ENCODE peak calls at places on chromosomes 12 and 14, in six cellular contexts. N, J, S, Y, V and W are unnamed samples.
A peak's percentile ranks its signal among the peaks of the same experiment; 100 is the strongest.

GRCh38 chr14:23060536-23061260 is 3.4 kb upstream of the CDH24 start:
- DNase-seq in Y (no peak), J (no peak), V (no peak), S (no peak), N (no peak), W (no peak)

GRCh38 chr14:39265032-39265431 is 31.3 kb downstream of the MIA2 start:
- DNase-seq in Y (no peak), V (no peak), J (peak; percentile 32), S (no peak), N (no peak), W (no peak)

GRCh38 chr12:107468182-107468581 is 217.4 kb upstream of the PWP1 start:
- DNase-seq in S (no peak), J (peak; percentile 34), V (no peak), N (no peak), Y (no peak), W (no peak)

GRCh38 chr12:31923063-31923412 is 36.2 kb upstream of the RESF1 start:
- DNase-seq in J (no peak), Y (no peak), V (peak; percentile 21), N (no peak), S (no peak), W (no peak)

GRCh38 chr14:23643533-23644194 is 7.5 kb downstream of the DHRS2 start:
- DNase-seq in V (no peak), S (no peak), N (no peak), J (no peak), Y (no peak), W (no peak)

GRCh38 chr12:84604541-84604940 is 308.1 kb downstream of the SLC6A15 start:
- DNase-seq in Y (no peak), J (no peak), N (no peak), V (no peak), S (no peak), W (no peak)

GRCh38 chr12:122352394-122352793 is 70.1 kb downstream of the CLIP1 start:
- DNase-seq in V (no peak), J (no peak), Y (no peak), N (no peak), S (no peak), W (no peak)

GRCh38 chr14:26811756-26812305 is 214.0 kb upstream of the NOVA1 start:
- DNase-seq in N (no peak), S (no peak), J (no peak), Y (no peak), V (no peak), W (no peak)

GRCh38 chr12:88298761-88299242 is 156.7 kb downstream of the TMTC3 start:
- DNase-seq in V (peak; percentile 67), S (no peak), J (peak; percentile 73), Y (no peak), N (no peak), W (no peak)

GRCh38 chr12:123398177-123398916 is 14.4 kb downstream of the KMT5A start:
- DNase-seq in Y (no peak), S (no peak), N (no peak), J (peak; percentile 37), V (no peak), W (peak; percentile 48)

DNA sequence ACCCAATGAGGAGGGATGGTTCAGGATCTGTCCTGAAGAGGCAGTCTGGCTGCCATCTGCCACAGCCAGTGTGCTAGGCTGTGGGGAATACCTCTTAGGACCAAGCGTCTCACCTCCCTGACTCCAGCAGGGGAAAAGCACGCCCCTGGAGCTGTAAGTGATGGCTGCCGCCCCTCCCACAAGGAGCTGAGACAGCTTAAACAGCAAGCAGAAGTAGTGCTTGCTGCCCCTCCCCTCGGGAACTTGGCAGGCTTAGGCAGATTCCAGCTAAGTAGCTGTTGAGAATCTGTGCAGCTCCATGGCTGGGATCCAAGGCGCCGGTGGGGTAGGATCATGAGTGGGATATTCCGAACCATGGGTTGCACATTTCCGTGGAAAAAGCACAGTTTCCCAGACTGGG is 360.4 kb upstream of the MDGA2 start:
- DNase-seq in V (peak; percentile 82), S (no peak), Y (no peak), J (no peak), N (no peak), W (no peak)
- H3K9ac ChIP-seq in V (no peak overlapping the region), S (no peak overlapping the region), Y (no peak overlapping the region), J (no peak overlapping the region), N (no peak overlapping the region), W (no peak overlapping the region)

GRCh38 chr12:109715310-109716091 is 1.9 kb downstream of the FAM222A start:
- DNase-seq in N (peak; percentile 6), J (no peak), Y (peak; percentile 61), V (no peak), S (no peak), W (peak; percentile 54)

GRCh38 chr12:109714913-109715244 is 1.3 kb downstream of the FAM222A start:
- DNase-seq in J (no peak), N (no peak), Y (no peak), V (no peak), S (no peak), W (peak; percentile 30)

GRCh38 chr12:109717390-109718357 is 4.0 kb downstream of the FAM222A start:
- DNase-seq in S (no peak), J (no peak), N (no peak), Y (no peak), V (peak; percentile 57), W (no peak)

GRCh38 chr12:109716512-109717389 is 3.1 kb downstream of the FAM222A start:
- DNase-seq in V (no peak), J (peak; percentile 12), Y (no peak), S (no peak), N (no peak), W (peak; percentile 27)

DNA sequence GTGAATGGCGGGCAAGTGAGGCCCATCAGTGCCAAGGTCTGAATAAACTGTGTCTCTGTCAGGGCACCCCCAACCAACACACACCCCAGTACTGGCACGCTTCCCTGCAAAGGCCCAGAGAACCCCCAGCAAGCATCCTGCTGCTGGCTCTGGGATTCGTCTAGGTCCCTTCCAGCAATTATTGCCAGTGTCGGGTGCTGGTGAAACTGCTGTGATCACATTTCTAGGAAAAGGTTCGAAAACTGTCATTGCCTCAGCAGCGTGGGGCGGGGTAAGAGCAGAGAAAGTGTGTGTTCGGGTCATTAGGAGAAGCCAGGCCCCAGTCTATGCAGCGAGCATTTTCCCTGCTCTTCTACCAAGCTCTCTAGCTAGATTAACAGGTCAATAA is 2.5 kb downstream of the FAM222A start:
- DNase-seq in J (no peak), V (no peak), N (no peak), Y (no peak), S (no peak), W (no peak)
- H3K4me3 ChIP-seq in J (no peak overlapping the region), V (no peak overlapping the region), N (no peak overlapping the region), Y (no peak overlapping the region), S (no peak overlapping the region), W (no peak overlapping the region)

GRCh38 chr14:99896371-99896770 is 103.2 kb downstream of the EML1 start:
- DNase-seq in S (no peak), N (no peak), V (no peak), Y (no peak), J (no peak), W (no peak)

GRCh38 chr14:99889268-99889667 is 96.1 kb downstream of the EML1 start:
- DNase-seq in N (no peak), V (peak; percentile 31), Y (no peak), J (no peak), S (peak; percentile 80), W (no peak)

GRCh38 chr14:99891266-99891665 is 98.1 kb downstream of the EML1 start:
- DNase-seq in Y (no peak), J (no peak), N (no peak), S (no peak), V (no peak), W (no peak)

GRCh38 chr14:99892406-99892805 is 99.2 kb downstream of the EML1 start:
- DNase-seq in J (peak; percentile 50), S (no peak), V (no peak), Y (no peak), N (no peak), W (no peak)

DNA sequence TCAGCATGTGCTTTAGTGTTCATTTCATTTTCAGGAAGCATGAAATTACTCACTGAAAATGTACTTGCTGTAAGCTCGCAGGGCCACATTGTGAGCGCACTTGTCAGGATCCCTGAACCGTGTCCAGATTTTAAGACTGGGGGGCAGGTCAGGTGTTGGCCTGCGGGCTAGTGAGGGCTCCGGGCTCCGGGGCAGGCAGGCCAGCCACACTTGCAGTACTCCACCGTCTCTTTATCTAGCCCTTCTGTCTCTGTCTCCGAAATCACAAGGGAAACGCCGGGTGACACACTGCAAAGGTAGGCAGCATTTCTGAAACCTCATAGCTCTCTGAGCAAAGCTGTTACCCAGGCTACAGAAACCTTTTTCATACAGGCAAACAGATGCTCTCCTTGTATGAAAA is 98.7 kb downstream of the EML1 start:
- DNase-seq in N (no peak), V (no peak), J (peak; percentile 42), Y (no peak), S (no peak), W (no peak)
- H3K9ac ChIP-seq in N (no peak overlapping the region), V (no peak overlapping the region), J (no peak overlapping the region), Y (no peak overlapping the region), S (no peak overlapping the region), W (no peak overlapping the region)

GRCh38 chr14:75232597-75232996 is 46.0 kb upstream of the FOS start:
- DNase-seq in S (no peak), J (no peak), V (peak; percentile 77), N (no peak), Y (no peak), W (no peak)

GRCh38 chr14:75236897-75237296 is 41.7 kb upstream of the FOS start:
- DNase-seq in S (no peak), J (no peak), N (no peak), Y (no peak), V (no peak), W (no peak)

GRCh38 chr14:75231320-75231719 is 47.3 kb upstream of the FOS start:
- DNase-seq in J (no peak), Y (no peak), N (peak; percentile 41), V (no peak), S (no peak), W (no peak)

GRCh38 chr14:75229923-75230792 is 48.5 kb upstream of the FOS start:
- DNase-seq in J (peak; percentile 34), N (peak; percentile 70), Y (peak; percentile 55), S (no peak), V (peak; percentile 98), W (peak; percentile 66)

GRCh38 chr14:75234173-75234855 is 44.3 kb upstream of the FOS start:
- DNase-seq in J (peak; percentile 90), Y (peak; percentile 26), V (no peak), N (no peak), S (no peak), W (peak; percentile 48)
- H3K4me3 ChIP-seq in J (no peak overlapping the region), Y (no peak overlapping the region), V (no peak overlapping the region), N (no peak overlapping the region), S (no peak overlapping the region), W (no peak overlapping the region)

GRCh38 chr14:84961637-84962036 is 568.3 kb upstream of the FLRT2 start:
- DNase-seq in Y (no peak), V (no peak), J (no peak), S (peak; percentile 15), N (no peak), W (no peak)
- H3K9ac ChIP-seq in Y (no peak overlapping the region), V (no peak overlapping the region), J (no peak overlapping the region), S (no peak overlapping the region), N (no peak overlapping the region), W (no peak overlapping the region)